ENCODE peak calls at places on chromosome 12, in six cellular contexts. Z, K, Q, T, E and H are unnamed samples.

GRCh38 chr12:124811633-124812032 is 52.0 kb downstream of the SCARB1 start:
- DNase-seq in Z (no peak), K (no peak), Q (no peak), T (no peak), E (no peak), H (no peak)

GRCh38 chr12:3540387-3541320 is 49.7 kb downstream of the PRMT8 start:
- DNase-seq in Z (no peak), K (no peak), Q (no peak), T (no peak), E (no peak), H (no peak)

GRCh38 chr12:14993117-14993516 is 20.3 kb downstream of the PDE6H start:
- DNase-seq in Z (no peak), K (peak; percentile 28), Q (no peak), T (no peak), E (no peak), H (no peak)

GRCh38 chr12:71439613-71440392 is at the start of gene LGR5:
- DNase-seq in Z (peak; percentile 60), K (peak; percentile 7), Q (no peak), T (no peak), E (no peak), H (peak; percentile 16)

GRCh38 chr12:45268672-45269406 is 52.9 kb downstream of the ANO6 start:
- DNase-seq in Z (peak; percentile 84), K (peak; percentile 82), Q (peak; percentile 60), T (peak; percentile 67), E (peak; percentile 76), H (peak; percentile 72)

GRCh38 chr12:52603314-52603713 is 2.1 kb upstream of the KRT72 start:
- DNase-seq in Z (no peak), K (no peak), Q (no peak), T (no peak), E (no peak), H (no peak)

GRCh38 chr12:50070314-50071060 is 13.1 kb downstream of the ASIC1 start:
- DNase-seq in Z (peak; percentile 85), K (peak; percentile 84), Q (peak; percentile 84), T (peak; percentile 78), E (peak; percentile 86), H (peak; percentile 84)

GRCh38 chr12:100279612-100280244 is 12.8 kb downstream of the SCYL2 start:
- DNase-seq in Z (no peak), K (no peak), Q (no peak), T (no peak), E (no peak), H (no peak)

GRCh38 chr12:108667349-108667748 is 33.7 kb upstream of the SELPLG start:
- DNase-seq in Z (no peak), K (no peak), Q (no peak), T (no peak), E (no peak), H (no peak)

GRCh38 chr12:93448796-93449195 is 7.0 kb upstream of the UBE2N start:
- DNase-seq in Z (no peak), K (no peak), Q (peak; percentile 46), T (no peak), E (no peak), H (no peak)

GRCh38 chr12:54259194-54260011 is 20.5 kb downstream of the CBX5 start:
- DNase-seq in Z (peak; percentile 79), K (peak; percentile 87), Q (peak; percentile 80), T (peak; percentile 68), E (peak; percentile 76), H (peak; percentile 83)

GRCh38 chr12:43098078-43098477 is 453.9 kb downstream of the ADAMTS20 start:
- DNase-seq in Z (no peak), K (no peak), Q (no peak), T (no peak), E (no peak), H (no peak)

GRCh38 chr12:43102506-43103269 is 449.3 kb downstream of the ADAMTS20 start:
- DNase-seq in Z (no peak), K (no peak), Q (no peak), T (no peak), E (no peak), H (no peak)

GRCh38 chr12:43099691-43100163 is 452.3 kb downstream of the ADAMTS20 start:
- DNase-seq in Z (no peak), K (peak; percentile 1), Q (no peak), T (no peak), E (no peak), H (no peak)

GRCh38 chr12:43098766-43099550 is 453.0 kb downstream of the ADAMTS20 start:
- DNase-seq in Z (no peak), K (peak; percentile 9), Q (no peak), T (no peak), E (no peak), H (no peak)

DNA sequence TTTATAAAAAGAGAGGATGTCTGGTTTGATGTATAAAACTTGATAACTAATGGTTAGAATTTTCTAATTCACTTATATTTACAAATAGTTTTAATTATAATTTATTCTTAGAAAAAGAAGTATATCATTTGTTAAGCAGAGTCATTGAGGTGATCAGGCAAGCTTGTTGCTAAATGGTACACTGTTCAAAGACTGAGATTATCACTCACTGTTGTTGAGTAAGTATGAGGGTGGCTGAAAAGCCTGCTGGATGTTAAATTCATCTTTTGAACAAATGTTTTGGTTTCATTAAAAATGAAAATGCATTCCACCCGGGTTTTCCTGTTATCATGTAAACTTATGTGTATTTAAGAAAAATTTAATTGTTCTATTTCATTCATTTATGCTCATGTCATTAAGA is 451.8 kb downstream of the ADAMTS20 start:
- DNase-seq in Z (no peak), K (no peak), Q (no peak), T (no peak), E (no peak), H (no peak)
- H3K27ac ChIP-seq in Z (no peak overlapping the region), K (no peak overlapping the region), Q (no peak overlapping the region), T (no peak overlapping the region), E (no peak overlapping the region), H (no peak overlapping the region)

GRCh38 chr12:74431821-74432220 is 105.8 kb upstream of the ATXN7L3B start:
- DNase-seq in Z (no peak), K (no peak), Q (no peak), T (no peak), E (no peak), H (no peak)
- TF ChIP-seq POLR2A in Z (no peak), K (no peak), Q (no peak), T (no peak), E (no peak), H (no peak)

GRCh38 chr12:29921307-29921706 is 137.6 kb upstream of the TMTC1 start:
- DNase-seq in Z (no peak), K (peak; percentile 26), Q (no peak), T (no peak), E (no peak), H (no peak)
- H3K4me1 ChIP-seq in Z (no peaks in the 10 kb centered on the region), K (no peaks in the 10 kb centered on the region), Q (no peaks in the 10 kb centered on the region), T (no peaks in the 10 kb centered on the region), E (no peaks in the 10 kb centered on the region), H (no peaks in the 10 kb centered on the region)

GRCh38 chr12:116532986-116533342 is 26.2 kb upstream of the MAP1LC3B2 start:
- DNase-seq in Z (no peak), K (no peak), Q (no peak), T (no peak), E (no peak), H (no peak)

GRCh38 chr12:116535241-116535640 is 23.9 kb upstream of the MAP1LC3B2 start:
- DNase-seq in Z (no peak), K (no peak), Q (no peak), T (no peak), E (no peak), H (peak; percentile 31)

GRCh38 chr12:116533343-116534248 is 25.6 kb upstream of the MAP1LC3B2 start:
- DNase-seq in Z (peak; percentile 89), K (peak; percentile 83), Q (peak; percentile 89), T (peak; percentile 64), E (peak; percentile 85), H (peak; percentile 80)

GRCh38 chr12:116532428-116532827 is 26.8 kb upstream of the MAP1LC3B2 start:
- DNase-seq in Z (no peak), K (no peak), Q (no peak), T (no peak), E (no peak), H (no peak)

DNA sequence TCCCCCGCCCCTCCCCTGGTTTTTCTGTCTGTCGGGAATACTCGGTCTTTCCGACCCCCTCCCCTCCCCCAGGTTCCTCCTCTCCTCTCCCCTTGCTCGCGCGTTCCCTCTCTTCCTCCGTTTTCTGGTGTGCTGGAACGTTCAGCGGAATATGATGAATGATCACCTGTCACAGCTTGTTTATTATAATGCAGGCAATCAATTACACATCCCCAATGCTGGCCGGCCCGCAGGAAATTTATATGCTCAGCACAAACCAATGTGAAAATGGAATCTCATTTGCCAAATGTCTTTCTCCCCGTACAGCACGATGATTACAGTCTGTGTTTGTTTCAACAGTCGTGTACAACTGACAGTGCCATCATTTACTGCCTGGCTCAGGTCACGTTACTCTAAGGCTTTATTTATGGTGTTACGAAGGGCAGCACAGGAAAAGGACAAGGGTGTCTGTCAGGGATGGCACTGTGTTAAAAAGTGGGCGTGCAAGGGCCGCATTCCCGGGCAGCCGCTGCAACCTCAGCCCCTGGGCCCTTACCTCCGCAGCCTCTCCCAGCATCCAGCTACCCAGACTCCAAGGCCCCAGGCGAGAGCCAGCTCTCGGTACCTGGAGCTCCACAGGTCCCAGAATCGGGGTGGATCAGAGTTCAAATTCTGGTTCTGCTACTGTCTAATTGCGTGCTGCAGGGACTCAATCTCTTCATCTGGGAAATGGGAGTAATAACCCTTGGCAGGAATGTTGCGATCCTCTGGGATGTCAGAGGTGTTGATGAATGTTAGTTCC is 24.6 kb upstream of the MAP1LC3B2 start:
- DNase-seq in Z (no peak), K (peak; percentile 34), Q (no peak), T (no peak), E (peak; percentile 68), H (peak; percentile 34)
- H3K27ac ChIP-seq in Z (peak overlapping the region; percentile 55), K (peak overlapping the region; percentile 27), Q (peak overlapping the region; percentile 73), T (peak overlapping the region; percentile 89), E (peak overlapping the region; percentile 90), H (peak overlapping the region; percentile 59)

GRCh38 chr12:73659802-73660201 is 877.8 kb upstream of the ATXN7L3B start:
- DNase-seq in Z (no peak), K (no peak), Q (no peak), T (no peak), E (no peak), H (no peak)

DNA sequence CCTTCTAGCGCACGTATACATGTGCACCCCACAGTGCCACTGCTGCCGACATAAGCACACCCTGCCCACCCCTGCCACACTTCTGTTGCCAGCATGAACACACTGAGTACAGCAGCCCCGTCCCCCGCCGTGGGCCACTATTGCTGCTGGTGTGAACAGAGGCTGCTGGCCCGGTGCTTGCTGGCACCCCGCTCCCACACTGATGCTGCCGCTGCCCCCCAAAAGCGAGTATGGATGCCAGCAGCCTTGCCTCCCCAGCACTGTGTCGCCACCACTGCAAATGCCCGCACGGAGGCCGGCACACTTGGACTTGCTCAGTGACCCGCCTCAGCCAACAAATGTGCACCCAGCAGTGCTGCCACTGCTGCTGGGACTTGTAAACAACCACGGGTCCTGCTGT is 872.4 kb upstream of the ATXN7L3B start:
- DNase-seq in Z (no peak), K (no peak), Q (no peak), T (no peak), E (no peak), H (no peak)
- TF ChIP-seq POLR2A in Z (no peak), K (no peak), Q (no peak), T (no peak), E (no peak), H (no peak)